ENCODE peak calls at places on chromosomes 13 and 19, in eight cellular contexts. G is transverse colon, D is breast epithelium, Z is tibial nerve, X is uterus, E is GM23338, R is left ventricle myocardium inferior, N is GM23248. U is an unnamed sample. For H3K27me3, the result is how much of the 10 kb centered on the place peaks cover.

GRCh38 chr19:14091086-14091884 is 734 bp upstream of the SAMD1 start:
- DNase-seq in G (peak), D (peak), Z (peak), X (peak), E (peak), R (no peak), N (peak), U (no peak)

GRCh38 chr19:378706-379105 is 30.2 kb downstream of the C2CD4C start:
- DNase-seq in G (no peak), D (no peak), Z (no peak), X (no peak), E (no peak), R (no peak), N (no peak), U (no peak)

GRCh38 chr19:7926021-7926726 is at the start of gene CTXN1:
- DNase-seq in G (peak), D (no peak), Z (peak), X (peak), E (peak), R (peak), N (peak), U (peak)

GRCh38 chr19:44697670-44698034 is 1.3 kb upstream of the CEACAM16 start:
- DNase-seq in G (no peak), D (no peak), Z (no peak), X (no peak), E (no peak), R (no peak), N (no peak), U (no peak)

GRCh38 chr13:87736849-87737400 is 65.8 kb downstream of the SLITRK5 start:
- DNase-seq in G (no peak), D (no peak), Z (no peak), X (no peak), E (no peak), R (no peak), N (no peak), U (no peak)

GRCh38 chr13:49681837-49682236 is 9.4 kb downstream of the EBPL start:
- DNase-seq in G (no peak), D (no peak), Z (no peak), X (no peak), E (no peak), R (no peak), N (peak), U (no peak)

GRCh38 chr13:57569981-57570380 is 61.6 kb upstream of the PCDH17 start:
- DNase-seq in G (no peak), D (no peak), Z (no peak), X (no peak), E (no peak), R (no peak), N (no peak), U (no peak)

GRCh38 chr13:20703785-20704458 is 423 bp downstream of the IL17D start:
- DNase-seq in G (peak), D (peak), Z (peak), X (peak), E (peak), R (peak), N (peak), U (peak)

GRCh38 chr19:54552913-54553310 is 20.7 kb upstream of the LILRA2 start:
- DNase-seq in G (no peak), D (no peak), Z (no peak), X (no peak), E (no peak), R (no peak), N (no peak), U (no peak)

GRCh38 chr19:49560358-49560900 is 19.9 kb downstream of the NOSIP start:
- DNase-seq in G (peak), D (peak), Z (no peak), X (no peak), E (no peak), R (peak), N (no peak), U (no peak)

GRCh38 chr19:5128251-5128931 is 159.5 kb downstream of the KDM4B start:
- DNase-seq in G (no peak), D (no peak), Z (peak), X (peak), E (peak), R (peak), N (peak), U (peak)

GRCh38 chr13:76014618-76015315 is 378.6 kb downstream of the LMO7 start:
- DNase-seq in G (no peak), D (no peak), Z (no peak), X (no peak), E (no peak), R (no peak), N (peak), U (no peak)

GRCh38 chr13:114234266-114234644 is 442 bp upstream of the CDC16 start:
- DNase-seq in G (no peak), D (no peak), Z (no peak), X (no peak), E (peak), R (no peak), N (no peak), U (no peak)

GRCh38 chr13:114230117-114230516 is 4.6 kb upstream of the CDC16 start:
- DNase-seq in G (no peak), D (no peak), Z (no peak), X (no peak), E (peak), R (no peak), N (peak), U (no peak)

GRCh38 chr13:114230575-114230974 is 4.1 kb upstream of the CDC16 start:
- DNase-seq in G (no peak), D (no peak), Z (no peak), X (no peak), E (peak), R (no peak), N (no peak), U (no peak)

GRCh38 chr13:114229486-114229885 is 5.2 kb upstream of the CDC16 start:
- DNase-seq in G (no peak), D (no peak), Z (no peak), X (no peak), E (peak), R (no peak), N (peak), U (no peak)

DNA sequence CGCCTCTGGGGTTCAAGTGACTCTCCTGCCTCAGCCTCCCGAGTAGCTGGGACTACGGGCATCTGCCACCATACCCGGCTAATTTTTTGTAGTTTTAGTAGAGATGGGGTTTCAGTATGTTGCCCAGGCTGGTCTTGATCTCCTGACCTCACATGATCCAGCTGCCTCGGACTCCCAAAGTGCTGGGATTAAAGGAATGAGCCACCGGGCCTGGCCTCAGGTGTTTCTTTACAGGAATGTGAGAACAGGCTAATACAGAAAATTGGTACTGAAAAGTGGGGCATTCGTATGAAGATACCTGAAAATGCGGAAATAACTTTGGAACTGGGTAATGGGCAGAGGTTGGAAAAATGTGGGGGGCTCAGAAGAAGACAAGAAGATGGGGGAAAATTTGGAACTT is 2.8 kb upstream of the CDC16 start:
- DNase-seq in G (no peak), D (no peak), Z (no peak), X (no peak), E (no peak), R (no peak), N (no peak), U (no peak)
- H3K27ac ChIP-seq in G (no peak), D (no peak), Z (no peak), X (no peak), E (no peak), R (no peak), N (no peak), U (no peak)

DNA sequence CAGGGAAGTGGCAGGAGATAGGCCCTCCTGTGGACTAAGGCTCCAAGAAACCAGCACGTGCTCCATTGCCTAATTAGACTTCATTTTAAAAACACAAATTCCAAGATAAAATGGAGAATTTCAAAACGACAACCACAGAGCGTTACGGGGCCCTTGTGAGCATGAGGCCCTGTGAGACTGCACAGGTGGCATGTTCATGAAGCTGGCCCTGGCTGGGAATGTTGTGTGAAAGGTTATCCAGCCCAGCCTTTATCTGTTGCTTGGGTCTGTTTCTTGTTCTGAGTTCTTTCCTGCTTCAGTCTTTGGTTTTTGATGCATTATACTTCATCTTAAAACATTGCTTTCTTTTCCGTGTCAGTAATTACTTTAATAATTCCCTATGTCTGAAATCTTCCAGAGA is 99.0 kb downstream of the LACC1 start:
- DNase-seq in G (no peak), D (no peak), Z (no peak), X (no peak), E (no peak), R (no peak), N (no peak), U (no peak)
- H3K27me3 ChIP-seq in G (under half), D (under half), Z (under half), X (under half), E (under half), R (under half), N (under half), U (under half)

DNA sequence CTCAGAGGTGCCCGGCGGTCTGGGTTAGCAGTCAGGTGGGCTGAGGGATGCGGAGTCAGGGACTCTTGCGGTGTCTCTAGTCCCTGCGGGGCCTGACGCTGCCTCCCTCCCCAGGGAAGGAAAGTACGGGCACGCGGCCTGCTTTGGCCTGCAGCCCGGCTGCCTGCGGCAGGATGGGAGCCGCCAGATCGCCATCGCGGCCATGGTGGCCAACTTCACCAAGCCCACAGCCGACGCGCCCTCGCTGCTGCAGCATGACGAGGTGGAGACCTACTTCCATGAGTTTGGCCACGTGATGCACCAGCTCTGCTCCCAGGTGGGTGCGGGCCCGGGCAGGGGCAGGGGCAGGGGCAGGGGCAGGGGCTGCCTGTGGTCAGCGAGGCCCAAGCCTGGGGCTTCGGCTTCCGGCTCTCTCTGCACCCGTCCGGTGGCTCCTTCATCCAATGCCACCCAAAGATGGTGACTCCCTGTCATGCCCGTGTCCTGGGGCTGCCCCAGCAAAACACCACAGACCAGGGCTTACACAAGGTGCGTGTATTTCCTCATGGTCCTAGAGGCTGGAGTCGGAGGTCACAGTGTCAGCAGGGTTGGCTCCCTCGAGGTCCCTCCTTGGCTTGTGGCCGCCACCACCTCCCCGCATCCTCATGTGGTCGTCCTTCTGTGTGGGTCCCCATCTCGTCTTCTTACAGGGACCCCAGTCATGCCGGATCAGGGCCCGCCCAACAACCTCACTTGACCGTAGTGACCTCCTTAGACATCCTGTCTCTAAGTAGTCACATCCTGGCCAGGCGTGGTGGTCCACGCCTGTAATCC is 11.3 kb upstream of the ZNF554 start:
- DNase-seq in G (no peak), D (no peak), Z (no peak), X (no peak), E (no peak), R (no peak), N (no peak), U (no peak)
- H3K27ac ChIP-seq in G (no peak), D (no peak), Z (no peak), X (no peak), E (no peak), R (no peak), N (no peak), U (no peak)

GRCh38 chr19:3364501-3364858 is 1.9 kb upstream of the NFIC start:
- DNase-seq in G (no peak), D (no peak), Z (no peak), X (no peak), E (no peak), R (no peak), N (no peak), U (no peak)
- H3K27me3 ChIP-seq in G (under half), D (under half), Z (under half), X (under half), E (half or more), R (under half), N (under half), U (under half)

GRCh38 chr19:16590876-16591802 is 18.9 kb upstream of the SLC35E1 start:
- DNase-seq in G (no peak), D (no peak), Z (no peak), X (no peak), E (no peak), R (no peak), N (no peak), U (no peak)

GRCh38 chr19:16593181-16593580 is 21.0 kb upstream of the SLC35E1 start:
- DNase-seq in G (no peak), D (no peak), Z (no peak), X (no peak), E (no peak), R (no peak), N (no peak), U (no peak)

GRCh38 chr19:16594131-16594586 is 21.9 kb upstream of the SLC35E1 start:
- DNase-seq in G (peak), D (no peak), Z (no peak), X (no peak), E (no peak), R (no peak), N (no peak), U (no peak)

GRCh38 chr19:16589917-16590316 is 17.7 kb upstream of the SLC35E1 start:
- DNase-seq in G (no peak), D (no peak), Z (no peak), X (no peak), E (no peak), R (no peak), N (no peak), U (no peak)

DNA sequence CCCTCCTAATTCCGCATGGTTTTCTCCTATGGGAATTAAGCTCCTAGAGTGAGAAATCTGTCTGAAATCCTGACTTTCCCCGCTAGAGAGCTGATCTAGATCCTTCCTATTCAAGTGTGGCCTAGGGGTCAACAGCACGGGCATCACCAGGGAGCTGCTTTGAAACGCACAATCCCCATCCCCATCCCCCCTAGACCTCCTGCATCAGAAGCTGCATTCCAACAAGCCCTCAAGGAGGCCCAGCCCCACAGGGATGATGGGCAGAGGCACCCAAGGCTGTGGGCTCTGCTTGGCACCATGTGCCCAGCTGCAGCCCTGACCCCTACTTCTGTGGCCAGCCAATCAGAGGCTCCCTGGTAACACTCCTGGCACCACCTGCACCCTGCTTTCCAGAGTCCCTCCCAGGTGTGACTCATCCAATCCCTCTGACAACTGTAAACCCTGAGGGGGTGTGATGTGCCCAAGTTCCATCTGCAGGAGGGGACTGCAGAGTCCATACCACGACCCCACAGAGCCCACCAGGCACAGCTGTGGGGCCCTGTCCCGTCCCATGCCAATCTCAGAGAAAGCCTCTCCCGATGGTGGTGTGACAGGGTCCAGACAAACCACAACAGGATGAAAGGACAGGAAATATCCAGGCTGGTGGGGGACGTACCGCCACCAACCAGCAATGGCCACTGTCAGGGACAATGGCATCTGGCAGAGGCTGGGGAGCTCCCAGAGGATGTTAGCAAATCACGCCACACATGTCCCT is 19.8 kb upstream of the SLC35E1 start:
- DNase-seq in G (no peak), D (no peak), Z (no peak), X (no peak), E (peak), R (no peak), N (peak), U (no peak)
- H3K27ac ChIP-seq in G (no peak), D (no peak), Z (no peak), X (no peak), E (no peak), R (no peak), N (no peak), U (no peak)

DNA sequence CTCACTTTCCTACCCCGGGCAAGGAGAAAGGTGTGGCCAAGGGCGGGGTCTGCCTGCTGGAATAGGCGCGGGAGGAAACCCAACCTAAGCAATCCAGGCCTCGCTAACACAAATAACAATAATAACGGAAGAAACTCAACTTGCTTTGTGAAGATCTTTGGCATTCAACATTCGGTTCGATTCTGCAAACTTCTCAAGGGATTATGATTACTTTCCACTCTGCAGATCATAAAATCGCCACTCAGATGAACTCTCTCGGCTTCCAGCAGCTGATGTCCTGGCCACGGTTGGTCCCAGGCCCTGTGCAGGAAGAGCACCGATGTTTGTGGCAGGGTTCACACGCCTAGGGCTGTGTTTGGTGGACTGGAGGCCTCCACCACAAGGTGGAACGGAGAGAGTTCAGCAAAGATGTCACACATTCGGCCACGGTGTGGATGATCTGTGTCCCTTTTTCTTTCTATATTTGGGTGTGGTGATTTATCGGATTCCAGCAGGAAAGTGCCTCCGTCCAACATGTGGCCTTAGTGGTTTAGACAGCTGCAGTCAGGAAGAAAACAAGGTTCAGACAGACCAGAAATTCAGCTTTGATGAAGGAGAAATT is 420 bp upstream of the SHISA2 start:
- DNase-seq in G (no peak), D (no peak), Z (no peak), X (no peak), E (peak), R (no peak), N (no peak), U (no peak)
- H3K27me3 ChIP-seq in G (half or more), D (under half), Z (under half), X (under half), E (half or more), R (half or more), N (half or more), U (under half)

DNA sequence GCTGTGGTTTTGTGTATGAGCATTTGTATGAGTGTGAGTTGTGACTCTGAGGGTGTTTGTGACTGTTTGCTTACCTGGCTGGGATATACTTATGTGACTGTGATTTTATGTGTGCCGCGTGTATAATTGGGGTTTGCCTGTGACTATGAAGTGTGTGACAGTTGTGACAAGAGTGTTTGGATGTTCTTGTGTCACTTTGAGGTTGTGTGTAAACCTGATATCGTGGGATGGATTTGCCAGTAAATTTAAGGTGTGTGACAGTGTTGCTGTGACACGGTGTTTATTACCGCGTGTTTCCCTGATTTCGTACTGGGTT is 442 bp downstream of the ZNF420 start:
- DNase-seq in G (no peak), D (no peak), Z (no peak), X (no peak), E (no peak), R (no peak), N (peak), U (no peak)
- H3K27ac ChIP-seq in G (peak), D (peak), Z (peak), X (peak), E (no peak), R (peak), N (no peak), U (peak)

GRCh38 chr19:41911889-41912731 is 16.1 kb downstream of the ERFL start:
- DNase-seq in G (no peak), D (no peak), Z (no peak), X (no peak), E (no peak), R (no peak), N (no peak), U (no peak)

GRCh38 chr19:41910992-41911888 is 17.0 kb downstream of the ERFL start:
- DNase-seq in G (no peak), D (no peak), Z (no peak), X (no peak), E (no peak), R (no peak), N (no peak), U (no peak)

GRCh38 chr19:41908724-41909464 is 19.4 kb downstream of the ERFL start:
- DNase-seq in G (no peak), D (no peak), Z (no peak), X (no peak), E (no peak), R (no peak), N (no peak), U (no peak)

GRCh38 chr19:41909706-41910105 is 18.5 kb downstream of the ERFL start:
- DNase-seq in G (no peak), D (no peak), Z (no peak), X (no peak), E (no peak), R (no peak), N (no peak), U (no peak)

DNA sequence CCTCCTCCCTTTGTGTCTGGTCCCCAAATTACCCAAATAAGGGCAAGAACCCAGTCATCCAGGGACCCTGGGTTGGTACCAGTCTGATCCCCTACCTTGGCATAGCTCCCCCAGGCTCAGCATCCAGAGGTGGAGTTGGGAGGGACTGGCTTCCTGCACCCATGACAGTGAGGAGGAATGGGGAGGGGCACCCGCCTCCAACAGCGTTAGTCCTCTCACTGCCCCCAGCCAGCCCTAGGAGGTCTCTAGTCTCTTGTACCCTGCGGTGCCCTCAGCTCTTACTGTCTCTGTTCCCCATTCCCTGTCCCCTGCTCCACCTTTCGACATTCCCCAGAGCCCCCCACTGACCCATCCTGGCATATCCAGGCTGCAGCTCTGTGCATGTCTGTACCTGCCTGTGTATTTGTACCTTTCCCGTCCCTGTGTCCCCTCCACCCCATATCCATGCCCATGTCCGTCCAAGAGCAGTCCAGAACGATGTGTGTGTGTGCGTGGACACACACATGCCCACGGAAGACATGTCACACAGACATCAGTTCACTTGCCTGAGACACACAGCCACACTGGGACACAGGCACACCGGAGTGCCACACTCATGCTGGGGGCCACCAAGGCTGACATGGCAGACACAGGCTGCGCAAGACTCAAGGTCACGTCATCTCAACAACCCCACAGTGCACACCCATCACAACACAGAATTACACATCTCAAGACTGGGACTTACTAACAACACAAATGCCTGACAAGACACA is 17.8 kb downstream of the ERFL start:
- DNase-seq in G (no peak), D (no peak), Z (no peak), X (no peak), E (no peak), R (no peak), N (no peak), U (no peak)
- H3K27me3 ChIP-seq in G (under half), D (under half), Z (under half), X (under half), E (half or more), R (half or more), N (under half), U (under half)